ENCODE peak calls at places on chromosomes 7 and 10, in nine cellular contexts. F is esophagus muscularis mucosa, V is breast epithelium, E is suprapubic skin, P is GM23338, J is endothelial cell of umbilical vein, D is stomach, Y is spleen, W is HCT116. O is an unnamed sample. For H3K4me1, the result is how much of the 10 kb centered on the place peaks cover.

GRCh38 chr7:88147341-88147740 is 72.5 kb downstream of the SRI start:
- DNase-seq in P (no peak), F (no peak), W (no peak), J (no peak), Y (no peak), V (no peak), E (no peak), D (no peak), O (no peak)

GRCh38 chr10:97025613-97026242 is 160.0 kb downstream of the SLIT1 start:
- DNase-seq in F (no peak), W (peak), P (peak), Y (no peak), E (no peak), J (peak), V (no peak), D (peak), O (no peak)

GRCh38 chr10:94299417-94299816 is 63.3 kb downstream of the NOC3L start:
- DNase-seq in Y (no peak), V (no peak), F (no peak), D (no peak), E (no peak), W (no peak), P (no peak), J (no peak), O (no peak)

GRCh38 chr7:132950685-132951084 is 131.2 kb downstream of the CHCHD3 start:
- DNase-seq in W (no peak), J (no peak), D (no peak), E (no peak), P (no peak), Y (no peak), F (no peak), V (no peak), O (no peak)

GRCh38 chr7:151243411-151244155 is 4.9 kb downstream of the SMARCD3 start:
- DNase-seq in W (no peak), J (no peak), D (no peak), V (no peak), F (no peak), P (no peak), Y (peak), E (no peak), O (no peak)

GRCh38 chr10:22597142-22597541 is 117.2 kb downstream of the PIP4K2A start:
- DNase-seq in F (no peak), D (no peak), J (no peak), Y (peak), E (no peak), W (no peak), P (no peak), V (no peak), O (no peak)

GRCh38 chr10:67609996-67610793 is 85.8 kb downstream of the CTNNA3 start:
- DNase-seq in E (no peak), J (peak), W (no peak), D (no peak), V (no peak), P (peak), F (no peak), Y (no peak), O (no peak)

GRCh38 chr7:561631-562393 is 42.2 kb upstream of the PDGFA start:
- DNase-seq in F (no peak), W (no peak), P (no peak), V (no peak), Y (peak), E (no peak), D (no peak), J (no peak), O (no peak)

GRCh38 chr10:102718220-102718619 is 3.8 kb downstream of the SFXN2 start:
- DNase-seq in V (no peak), Y (no peak), J (peak), F (no peak), P (peak), W (no peak), E (no peak), D (no peak), O (no peak)

DNA sequence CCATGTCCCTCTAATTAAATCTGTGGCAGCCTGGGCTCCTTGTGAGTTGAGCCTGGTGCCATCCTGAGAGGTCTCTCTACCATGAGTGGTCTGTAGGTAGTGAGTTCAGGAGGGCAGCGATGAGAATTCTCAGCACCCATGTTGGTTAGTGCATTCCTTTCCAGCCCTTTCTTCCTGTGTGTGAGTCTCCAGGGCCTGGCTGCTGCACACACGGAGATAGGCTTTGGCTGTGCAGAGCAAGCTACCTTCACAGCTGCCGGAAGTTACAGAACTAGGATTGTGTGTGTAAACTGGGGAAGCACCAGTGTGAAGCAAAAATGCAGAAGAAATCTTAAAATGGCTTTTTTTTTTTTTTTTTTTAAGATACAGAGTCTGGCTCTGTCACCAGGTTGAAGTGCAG is 358.6 kb downstream of the PAXIP1 start:
- DNase-seq in J (no peak), D (no peak), Y (no peak), V (no peak), F (peak), W (no peak), E (no peak), P (no peak), O (no peak)
- H3K4me1 ChIP-seq in J (under half), D (under half), Y (under half), V (under half), F (under half), W (under half), E (under half), P (under half), O (under half)

GRCh38 chr7:3210531-3210930 is 90.5 kb upstream of the SDK1 start:
- DNase-seq in J (no peak), Y (peak), F (peak), V (no peak), P (peak), D (no peak), W (no peak), E (no peak), O (peak)
- TF ChIP-seq CTCF in J (no peak), Y (no peak), F (no peak), V (no peak), P (peak), D (no peak), W (no peak), E (no peak), O (no peak)

GRCh38 chr10:34641913-34642558 is 173.1 kb downstream of the PARD3 start:
- DNase-seq in Y (no peak), V (no peak), J (no peak), E (no peak), D (no peak), F (no peak), W (no peak), P (no peak), O (no peak)

GRCh38 chr10:34635111-34635510 is 180.0 kb downstream of the PARD3 start:
- DNase-seq in F (no peak), E (no peak), D (no peak), J (no peak), V (no peak), W (no peak), P (no peak), Y (no peak), O (no peak)

GRCh38 chr10:34641147-34641912 is 173.8 kb downstream of the PARD3 start:
- DNase-seq in J (no peak), W (no peak), V (no peak), F (no peak), P (no peak), Y (no peak), D (no peak), E (no peak), O (no peak)

GRCh38 chr10:34637419-34637911 is 177.6 kb downstream of the PARD3 start:
- DNase-seq in W (peak), E (no peak), D (peak), V (peak), Y (peak), J (peak), P (peak), F (no peak), O (no peak)

GRCh38 chr10:34638405-34639054 is 176.6 kb downstream of the PARD3 start:
- DNase-seq in D (peak), W (peak), E (peak), V (peak), J (peak), F (peak), P (peak), Y (peak), O (no peak)
- TF ChIP-seq POLR2AphosphoS5 in D (peak), W (no peak), E (peak), V (peak), J (no peak), F (peak), P (no peak), Y (no peak), O (peak)

GRCh38 chr10:11677480-11677879 is 64.7 kb upstream of the ECHDC3 start:
- DNase-seq in Y (peak), F (no peak), D (no peak), P (no peak), J (no peak), W (no peak), V (no peak), E (no peak), O (no peak)

GRCh38 chr10:11682267-11682683 is 59.9 kb upstream of the ECHDC3 start:
- DNase-seq in E (no peak), D (no peak), F (no peak), J (no peak), P (no peak), W (no peak), V (no peak), Y (peak), O (no peak)

GRCh38 chr10:11680496-11680895 is 61.7 kb upstream of the ECHDC3 start:
- DNase-seq in J (peak), V (no peak), E (no peak), F (no peak), Y (peak), W (no peak), P (no peak), D (no peak), O (no peak)

GRCh38 chr10:11678074-11678793 is 63.9 kb upstream of the ECHDC3 start:
- DNase-seq in P (no peak), D (peak), Y (peak), J (no peak), F (no peak), V (no peak), E (no peak), W (no peak), O (no peak)

GRCh38 chr10:11679946-11680345 is 62.2 kb upstream of the ECHDC3 start:
- DNase-seq in F (no peak), P (no peak), W (no peak), E (no peak), D (no peak), V (no peak), Y (no peak), J (peak), O (no peak)
- H3K4me1 ChIP-seq in F (under half), P (under half), W (under half), E (under half), D (under half), V (under half), Y (under half), J (under half), O (under half)

DNA sequence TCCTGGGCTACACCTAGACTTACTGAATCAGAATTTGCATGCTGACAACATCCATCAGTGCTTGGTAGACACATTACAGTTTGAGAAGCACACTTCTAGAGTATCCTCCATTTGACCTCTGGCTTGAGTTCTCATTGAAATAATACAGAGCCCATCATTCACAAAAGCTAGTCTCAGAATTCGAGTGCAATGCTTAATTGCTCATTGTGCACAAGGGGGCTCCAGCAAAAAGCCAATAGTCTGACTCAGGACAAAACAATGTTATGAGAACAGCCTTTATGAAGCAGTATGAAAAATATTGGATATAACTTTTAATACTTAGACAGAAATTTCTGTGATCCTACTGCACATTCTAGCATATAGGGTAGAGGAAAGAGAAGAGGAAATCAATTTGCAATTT is 105.7 kb upstream of the ANK3 start:
- DNase-seq in P (no peak), W (no peak), D (no peak), E (no peak), J (no peak), Y (no peak), V (no peak), F (no peak), O (no peak)
- TF ChIP-seq CTCF in P (no peak), W (no peak), D (no peak), E (no peak), J (no peak), Y (no peak), V (no peak), F (no peak), O (no peak)

DNA sequence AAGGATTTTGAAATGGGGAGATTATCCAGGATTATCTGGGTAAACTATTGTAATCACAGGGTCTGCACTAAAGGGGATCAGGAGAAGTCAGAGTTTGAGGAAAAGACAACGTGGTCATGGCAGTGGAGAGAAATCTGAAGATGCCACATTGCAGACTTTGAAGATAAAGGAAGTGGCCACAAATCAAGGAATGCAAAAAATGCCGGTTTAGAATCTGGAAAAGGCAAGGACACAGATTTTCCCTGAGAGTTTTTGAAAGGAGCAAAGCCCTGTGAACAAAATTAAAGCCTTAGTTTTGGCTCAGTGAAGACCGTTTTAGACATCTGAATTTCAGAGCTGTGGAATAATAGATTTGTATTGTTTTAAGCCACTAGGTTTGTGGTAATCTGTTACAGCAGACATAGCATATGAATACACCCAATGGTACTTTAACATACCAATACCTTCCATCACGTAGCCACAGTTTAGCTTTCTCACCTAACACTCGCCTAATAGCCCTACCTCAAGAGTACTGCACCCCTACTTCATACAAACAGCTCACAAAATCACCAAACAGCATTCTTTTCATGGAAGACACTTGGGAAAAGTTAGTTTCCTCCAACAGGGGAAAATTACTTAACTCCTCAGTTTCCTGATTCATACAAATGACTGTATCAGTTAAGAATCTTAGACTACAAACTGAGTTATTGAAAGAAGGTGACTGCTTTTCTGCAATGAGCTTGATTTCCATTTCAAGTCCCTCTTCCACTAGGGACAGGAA is 446.5 kb downstream of the INHBA start:
- DNase-seq in Y (no peak), J (no peak), E (no peak), W (no peak), P (no peak), V (no peak), D (no peak), F (no peak), O (no peak)
- TF ChIP-seq POLR2AphosphoS5 in Y (no peak), J (no peak), E (no peak), W (no peak), P (no peak), V (no peak), D (no peak), F (no peak), O (no peak)

O was measured in vagina.